ENCODE peak calls at places on chromosomes 11 and 22, in five cellular contexts. I is effector memory CD8-positive, alpha-beta T cell; B is BJ; J is epithelial cell of esophagus; A is HFFc6. N is an unnamed sample.

GRCh38 chr11:130448416-130449068 is at the start of gene ADAMTS15:
- DNase-seq in A (peak; percentile 32), J (peak; percentile 87), B (no peak), I (no peak), N (peak; percentile 95)

GRCh38 chr22:20211409-20211996 is 56.6 kb downstream of the RTN4R start:
- DNase-seq in B (no peak), A (no peak), I (no peak), J (no peak), N (no peak)

GRCh38 chr11:70522613-70523311 is 124.4 kb downstream of the CTTN start:
- DNase-seq in J (no peak), A (no peak), B (no peak), I (no peak), N (no peak)

GRCh38 chr11:33802414-33802950 is 28.2 kb upstream of the FBXO3 start:
- DNase-seq in B (peak; percentile 31), I (no peak), J (peak; percentile 93), A (peak; percentile 80), N (peak; percentile 97)

GRCh38 chr11:46736146-46736545 is 17.1 kb downstream of the F2 start:
- DNase-seq in I (no peak), B (no peak), J (no peak), A (no peak), N (no peak)

GRCh38 chr11:95279921-95280861 is 49.2 kb upstream of the SESN3 start:
- DNase-seq in B (no peak), J (peak; percentile 40), A (no peak), I (no peak), N (peak; percentile 62)

GRCh38 chr22:49971232-49972162 is 10.9 kb downstream of the PIM3 start:
- DNase-seq in J (no peak), B (no peak), I (no peak), A (peak; percentile 54), N (peak; percentile 61)

GRCh38 chr22:38187413-38188212 is 6.0 kb upstream of the PLA2G6 start:
- DNase-seq in J (peak; percentile 73), A (no peak), I (no peak), B (no peak), N (no peak)

GRCh38 chr11:124612567-124613245 is 1.5 kb downstream of the PANX3 start:
- DNase-seq in A (no peak), B (no peak), J (peak; percentile 13), I (no peak), N (no peak)

GRCh38 chr11:118530180-118530682 is 761 bp upstream of the TMEM25 start:
- DNase-seq in I (no peak), B (no peak), J (no peak), A (no peak), N (no peak)

N was measured in GM23338.